ENCODE peak calls at places on chromosomes 1 and 21, in nine cellular contexts. One of them, this sample, is unnamed.

GRCh38 chr1:31904339-31905092 is 33.7 kb downstream of the PTP4A2 start:
- DNase-seq in spleen: peak
- DNase-seq in prostate gland: no peak
- DNase-seq in NB4: peak
- DNase-seq in sigmoid colon: peak
- DNase-seq in A549: no peak
- DNase-seq in adrenal gland: no peak
- DNase-seq in heart left ventricle: no peak
- DNase-seq in right lobe of liver: peak
- DNase-seq in this sample: no peak

GRCh38 chr21:27703806-27704205 is 736.9 kb upstream of the ADAMTS5 start:
- DNase-seq in spleen: no peak
- DNase-seq in prostate gland: no peak
- DNase-seq in NB4: no peak
- DNase-seq in sigmoid colon: no peak
- DNase-seq in A549: no peak
- DNase-seq in adrenal gland: no peak
- DNase-seq in heart left ventricle: no peak
- DNase-seq in right lobe of liver: no peak
- DNase-seq in this sample: no peak

GRCh38 chr21:36706951-36707762 is 8.2 kb downstream of the SIM2 start:
- DNase-seq in spleen: no peak
- DNase-seq in prostate gland: no peak
- DNase-seq in NB4: no peak
- DNase-seq in sigmoid colon: no peak
- DNase-seq in A549: no peak
- DNase-seq in adrenal gland: no peak
- DNase-seq in heart left ventricle: no peak
- DNase-seq in right lobe of liver: no peak
- DNase-seq in this sample: no peak

GRCh38 chr1:241356519-241357365 is at the start of gene RGS7:
- DNase-seq in spleen: peak
- DNase-seq in prostate gland: peak
- DNase-seq in NB4: no peak
- DNase-seq in sigmoid colon: peak
- DNase-seq in A549: peak
- DNase-seq in adrenal gland: peak
- DNase-seq in heart left ventricle: peak
- DNase-seq in right lobe of liver: peak
- DNase-seq in this sample: peak

GRCh38 chr1:32684167-32684811 is 18.3 kb downstream of the SYNC start:
- DNase-seq in spleen: no peak
- DNase-seq in prostate gland: peak
- DNase-seq in NB4: no peak
- DNase-seq in sigmoid colon: peak
- DNase-seq in A549: no peak
- DNase-seq in adrenal gland: no peak
- DNase-seq in heart left ventricle: peak
- DNase-seq in right lobe of liver: no peak
- DNase-seq in this sample: no peak

GRCh38 chr1:7809742-7810141 is 25.7 kb downstream of the PER3 start:
- DNase-seq in spleen: no peak
- DNase-seq in prostate gland: no peak
- DNase-seq in NB4: no peak
- DNase-seq in sigmoid colon: no peak
- DNase-seq in A549: no peak
- DNase-seq in adrenal gland: no peak
- DNase-seq in heart left ventricle: no peak
- DNase-seq in right lobe of liver: no peak
- DNase-seq in this sample: no peak

GRCh38 chr1:103084176-103084575 is 24.1 kb downstream of the COL11A1 start:
- DNase-seq in spleen: no peak
- DNase-seq in prostate gland: no peak
- DNase-seq in NB4: no peak
- DNase-seq in sigmoid colon: no peak
- DNase-seq in A549: no peak
- DNase-seq in adrenal gland: no peak
- DNase-seq in heart left ventricle: no peak
- DNase-seq in right lobe of liver: no peak
- DNase-seq in this sample: no peak

GRCh38 chr1:201754353-201754752 is 74.6 kb upstream of the IPO9 start:
- DNase-seq in spleen: no peak
- DNase-seq in prostate gland: no peak
- DNase-seq in NB4: no peak
- DNase-seq in sigmoid colon: no peak
- DNase-seq in A549: no peak
- DNase-seq in adrenal gland: no peak
- DNase-seq in heart left ventricle: no peak
- DNase-seq in right lobe of liver: no peak
- DNase-seq in this sample: no peak

GRCh38 chr1:236868625-236869467 is 73.8 kb downstream of the MTR start:
- DNase-seq in spleen: no peak
- DNase-seq in prostate gland: no peak
- DNase-seq in NB4: peak
- DNase-seq in sigmoid colon: no peak
- DNase-seq in A549: peak
- DNase-seq in adrenal gland: no peak
- DNase-seq in heart left ventricle: no peak
- DNase-seq in right lobe of liver: no peak
- DNase-seq in this sample: no peak

DNA sequence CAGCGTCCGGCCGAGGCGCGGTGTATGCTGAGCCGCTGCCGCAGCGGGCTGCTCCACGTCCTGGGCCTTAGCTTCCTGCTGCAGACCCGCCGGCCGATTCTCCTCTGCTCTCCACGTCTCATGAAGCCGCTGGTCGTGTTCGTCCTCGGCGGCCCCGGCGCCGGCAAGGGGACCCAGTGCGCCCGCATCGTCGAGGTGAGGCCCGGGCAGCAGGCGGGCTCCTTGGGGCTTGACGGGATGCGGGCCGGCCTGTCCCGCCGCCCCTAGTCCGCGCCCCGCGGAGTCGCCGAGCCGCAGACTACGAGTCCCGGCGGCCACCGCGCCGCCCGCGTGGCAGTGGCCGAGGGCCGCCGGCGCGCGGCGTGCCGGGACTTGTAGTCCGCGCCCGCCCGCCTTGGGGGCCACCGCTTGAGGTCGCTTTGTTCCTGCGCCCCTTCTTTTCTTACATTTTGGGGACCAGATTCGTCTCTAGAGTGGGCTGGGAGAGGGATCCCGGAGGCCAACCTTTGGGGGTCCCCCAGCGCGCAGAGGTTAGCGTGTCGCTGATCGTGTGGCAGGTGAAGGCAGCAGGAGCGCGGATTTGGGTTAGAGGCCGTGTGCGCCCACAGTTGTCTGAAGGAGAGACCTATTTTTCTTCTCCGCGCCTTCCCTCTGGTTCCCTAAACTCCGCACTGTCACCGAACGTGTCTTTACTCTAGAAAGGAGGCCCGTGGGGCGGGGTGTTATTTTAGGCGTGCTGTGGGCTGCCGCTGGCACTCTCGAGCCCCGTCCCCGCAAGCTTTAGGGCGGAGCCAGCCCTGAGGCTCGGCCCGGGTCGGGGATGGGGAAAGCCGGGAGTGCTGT is 553 bp downstream of the CMPK1 start:
- DNase-seq in spleen: peak
- DNase-seq in prostate gland: peak
- DNase-seq in NB4: peak
- DNase-seq in sigmoid colon: peak
- DNase-seq in A549: peak
- DNase-seq in adrenal gland: peak
- DNase-seq in heart left ventricle: peak
- DNase-seq in right lobe of liver: peak
- DNase-seq in this sample: peak
- TF ChIP-seq POLR2A in spleen: no peak
- TF ChIP-seq POLR2A in prostate gland: peak
- TF ChIP-seq POLR2A in NB4: peak
- TF ChIP-seq POLR2A in sigmoid colon: peak
- TF ChIP-seq POLR2A in A549: peak
- TF ChIP-seq POLR2A in adrenal gland: peak
- TF ChIP-seq POLR2A in heart left ventricle: no peak
- TF ChIP-seq POLR2A in right lobe of liver: peak
- TF ChIP-seq POLR2A in this sample: peak

GRCh38 chr1:205630241-205630640 is 1.6 kb downstream of the ELK4 start:
- DNase-seq in spleen: no peak
- DNase-seq in prostate gland: no peak
- DNase-seq in NB4: no peak
- DNase-seq in sigmoid colon: no peak
- DNase-seq in A549: no peak
- DNase-seq in adrenal gland: no peak
- DNase-seq in heart left ventricle: no peak
- DNase-seq in right lobe of liver: no peak
- DNase-seq in this sample: no peak

GRCh38 chr1:205630651-205631009 is 1.2 kb downstream of the ELK4 start:
- DNase-seq in spleen: no peak
- DNase-seq in prostate gland: no peak
- DNase-seq in NB4: peak
- DNase-seq in sigmoid colon: no peak
- DNase-seq in A549: no peak
- DNase-seq in adrenal gland: no peak
- DNase-seq in heart left ventricle: no peak
- DNase-seq in right lobe of liver: no peak
- DNase-seq in this sample: no peak

GRCh38 chr1:205631727-205632373 is at the start of gene ELK4:
- DNase-seq in spleen: peak
- DNase-seq in prostate gland: peak
- DNase-seq in NB4: peak
- DNase-seq in sigmoid colon: peak
- DNase-seq in A549: peak
- DNase-seq in adrenal gland: peak
- DNase-seq in heart left ventricle: peak
- DNase-seq in right lobe of liver: peak
- DNase-seq in this sample: peak

GRCh38 chr1:205632374-205633169 is 761 bp upstream of the ELK4 start:
- DNase-seq in spleen: no peak
- DNase-seq in prostate gland: no peak
- DNase-seq in NB4: no peak
- DNase-seq in sigmoid colon: no peak
- DNase-seq in A549: no peak
- DNase-seq in adrenal gland: no peak
- DNase-seq in heart left ventricle: no peak
- DNase-seq in right lobe of liver: no peak
- DNase-seq in this sample: no peak

GRCh38 chr1:205631010-205631726 is 643 bp downstream of the ELK4 start:
- DNase-seq in spleen: peak
- DNase-seq in prostate gland: peak
- DNase-seq in NB4: peak
- DNase-seq in sigmoid colon: peak
- DNase-seq in A549: peak
- DNase-seq in adrenal gland: peak
- DNase-seq in heart left ventricle: peak
- DNase-seq in right lobe of liver: peak
- DNase-seq in this sample: peak
- TF ChIP-seq POLR2A in spleen: no peak
- TF ChIP-seq POLR2A in prostate gland: peak
- TF ChIP-seq POLR2A in NB4: no peak
- TF ChIP-seq POLR2A in sigmoid colon: no peak
- TF ChIP-seq POLR2A in A549: peak
- TF ChIP-seq POLR2A in adrenal gland: peak
- TF ChIP-seq POLR2A in heart left ventricle: no peak
- TF ChIP-seq POLR2A in right lobe of liver: peak
- TF ChIP-seq POLR2A in this sample: no peak

GRCh38 chr1:216518844-216519627 is 95.8 kb upstream of the USH2A start:
- DNase-seq in spleen: no peak
- DNase-seq in prostate gland: no peak
- DNase-seq in NB4: no peak
- DNase-seq in sigmoid colon: no peak
- DNase-seq in A549: no peak
- DNase-seq in adrenal gland: no peak
- DNase-seq in heart left ventricle: no peak
- DNase-seq in right lobe of liver: no peak
- DNase-seq in this sample: no peak

GRCh38 chr1:216523449-216524190 is 100.4 kb upstream of the USH2A start:
- DNase-seq in spleen: no peak
- DNase-seq in prostate gland: no peak
- DNase-seq in NB4: no peak
- DNase-seq in sigmoid colon: no peak
- DNase-seq in A549: no peak
- DNase-seq in adrenal gland: no peak
- DNase-seq in heart left ventricle: no peak
- DNase-seq in right lobe of liver: no peak
- DNase-seq in this sample: no peak

GRCh38 chr1:216523043-216523442 is 99.8 kb upstream of the USH2A start:
- DNase-seq in spleen: no peak
- DNase-seq in prostate gland: no peak
- DNase-seq in NB4: no peak
- DNase-seq in sigmoid colon: no peak
- DNase-seq in A549: no peak
- DNase-seq in adrenal gland: no peak
- DNase-seq in heart left ventricle: no peak
- DNase-seq in right lobe of liver: no peak
- DNase-seq in this sample: no peak

DNA sequence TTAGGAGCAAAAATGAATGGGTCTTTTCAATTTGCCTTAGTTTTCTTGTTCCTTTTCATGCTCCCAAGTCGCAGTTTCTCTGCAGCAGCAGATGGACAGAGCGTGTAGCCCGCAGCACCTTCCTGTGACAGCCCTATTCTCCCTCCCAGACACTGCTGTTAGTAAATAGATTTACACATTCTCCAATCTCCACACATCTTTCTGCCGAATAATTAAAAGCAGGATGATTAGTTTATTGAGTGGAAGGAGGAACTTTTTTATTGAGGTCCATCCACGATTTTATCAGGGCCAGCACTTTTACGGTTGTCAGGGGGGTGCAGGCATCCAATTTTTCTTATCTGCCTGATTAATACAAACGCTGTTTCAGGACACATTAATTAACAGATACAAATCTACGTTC is 98.2 kb upstream of the USH2A start:
- DNase-seq in spleen: no peak
- DNase-seq in prostate gland: no peak
- DNase-seq in NB4: no peak
- DNase-seq in sigmoid colon: no peak
- DNase-seq in A549: no peak
- DNase-seq in adrenal gland: no peak
- DNase-seq in heart left ventricle: no peak
- DNase-seq in right lobe of liver: no peak
- DNase-seq in this sample: no peak
- TF ChIP-seq POLR2A in spleen: no peak
- TF ChIP-seq POLR2A in prostate gland: no peak
- TF ChIP-seq POLR2A in NB4: no peak
- TF ChIP-seq POLR2A in sigmoid colon: no peak
- TF ChIP-seq POLR2A in A549: no peak
- TF ChIP-seq POLR2A in adrenal gland: no peak
- TF ChIP-seq POLR2A in heart left ventricle: no peak
- TF ChIP-seq POLR2A in right lobe of liver: no peak
- TF ChIP-seq POLR2A in this sample: no peak

DNA sequence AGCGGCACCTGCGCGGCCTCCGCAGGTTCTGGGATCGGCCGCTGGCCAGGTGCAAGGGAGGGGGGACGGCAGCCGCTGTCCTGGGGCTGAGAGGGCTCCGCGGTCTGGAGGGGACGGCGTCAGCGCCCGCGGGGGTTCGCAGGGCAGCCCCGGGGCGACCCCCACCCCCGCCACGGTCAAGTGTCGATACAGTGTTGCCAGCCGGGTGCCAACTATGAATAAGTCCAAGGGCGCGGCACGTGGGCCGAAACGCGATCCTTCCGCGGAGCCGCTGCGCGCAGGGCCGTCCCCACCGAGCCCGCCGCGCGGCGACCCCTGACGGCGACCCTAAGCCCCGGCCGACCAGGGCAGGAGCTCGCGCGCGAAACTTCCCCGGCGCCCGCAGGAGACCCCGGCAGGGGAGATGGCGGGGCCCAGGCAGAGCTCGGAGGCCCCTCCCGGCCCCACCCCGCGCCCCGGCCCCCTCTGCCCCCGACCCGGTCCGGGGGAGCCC is 664 bp upstream of the AGPAT3 start:
- DNase-seq in spleen: peak
- DNase-seq in prostate gland: peak
- DNase-seq in NB4: peak
- DNase-seq in sigmoid colon: peak
- DNase-seq in A549: peak
- DNase-seq in adrenal gland: peak
- DNase-seq in heart left ventricle: peak
- DNase-seq in right lobe of liver: peak
- DNase-seq in this sample: peak
- TF ChIP-seq POLR2A in spleen: no peak
- TF ChIP-seq POLR2A in prostate gland: peak
- TF ChIP-seq POLR2A in NB4: no peak
- TF ChIP-seq POLR2A in sigmoid colon: no peak
- TF ChIP-seq POLR2A in A549: peak
- TF ChIP-seq POLR2A in adrenal gland: peak
- TF ChIP-seq POLR2A in heart left ventricle: no peak
- TF ChIP-seq POLR2A in right lobe of liver: peak
- TF ChIP-seq POLR2A in this sample: no peak